ENCODE peak calls at places on chromosomes 1 and 21, in nine cellular contexts. One of them, this sample, is unnamed.

GRCh38 chr1:3898994-3899775 is 887 bp downstream of the C1orf174 start:
- DNase-seq in colonic mucosa: no peak
- DNase-seq in IMR-90: no peak
- DNase-seq in right cardiac atrium: no peak
- DNase-seq in aorta: no peak
- DNase-seq in caudate nucleus: no peak
- DNase-seq in left ventricle myocardium inferior: no peak
- DNase-seq in substantia nigra: no peak
- DNase-seq in thoracic aorta: no peak
- DNase-seq in this sample: no peak

GRCh38 chr1:74505133-74505532 is 7.3 kb downstream of the LRRC53 start:
- DNase-seq in IMR-90: no peak
- DNase-seq in colonic mucosa: no peak
- DNase-seq in caudate nucleus: peak; percentile 49
- DNase-seq in left ventricle myocardium inferior: no peak
- DNase-seq in substantia nigra: no peak
- DNase-seq in thoracic aorta: no peak
- DNase-seq in aorta: no peak
- DNase-seq in right cardiac atrium: peak; percentile 23
- DNase-seq in this sample: no peak

GRCh38 chr1:180231506-180232420 is 1.7 kb downstream of the LHX4 start:
- DNase-seq in caudate nucleus: no peak
- DNase-seq in right cardiac atrium: no peak
- DNase-seq in aorta: no peak
- DNase-seq in IMR-90: peak; percentile 45
- DNase-seq in left ventricle myocardium inferior: no peak
- DNase-seq in substantia nigra: no peak
- DNase-seq in thoracic aorta: no peak
- DNase-seq in colonic mucosa: peak; percentile 37
- DNase-seq in this sample: no peak

GRCh38 chr1:211631168-211631567 is 44.3 kb downstream of the NEK2 start:
- DNase-seq in substantia nigra: no peak
- DNase-seq in right cardiac atrium: no peak
- DNase-seq in left ventricle myocardium inferior: no peak
- DNase-seq in thoracic aorta: no peak
- DNase-seq in IMR-90: no peak
- DNase-seq in colonic mucosa: no peak
- DNase-seq in aorta: no peak
- DNase-seq in caudate nucleus: no peak
- DNase-seq in this sample: no peak

GRCh38 chr21:43343992-43344886 is 82.7 kb downstream of the SIK1 start:
- DNase-seq in aorta: no peak
- DNase-seq in thoracic aorta: no peak
- DNase-seq in IMR-90: no peak
- DNase-seq in left ventricle myocardium inferior: no peak
- DNase-seq in colonic mucosa: peak; percentile 49
- DNase-seq in substantia nigra: no peak
- DNase-seq in right cardiac atrium: peak; percentile 52
- DNase-seq in caudate nucleus: no peak
- DNase-seq in this sample: no peak

GRCh38 chr1:54327386-54328116 is 78.6 kb downstream of the SSBP3 start:
- DNase-seq in right cardiac atrium: no peak
- DNase-seq in colonic mucosa: no peak
- DNase-seq in IMR-90: peak; percentile 63
- DNase-seq in thoracic aorta: no peak
- DNase-seq in aorta: no peak
- DNase-seq in left ventricle myocardium inferior: no peak
- DNase-seq in substantia nigra: no peak
- DNase-seq in caudate nucleus: no peak
- DNase-seq in this sample: no peak

GRCh38 chr1:224565611-224566406 is 50.3 kb upstream of the CNIH3 start:
- DNase-seq in aorta: no peak
- DNase-seq in colonic mucosa: no peak
- DNase-seq in IMR-90: peak; percentile 16
- DNase-seq in right cardiac atrium: no peak
- DNase-seq in substantia nigra: no peak
- DNase-seq in thoracic aorta: no peak
- DNase-seq in caudate nucleus: no peak
- DNase-seq in left ventricle myocardium inferior: no peak
- DNase-seq in this sample: no peak

GRCh38 chr1:239562095-239562494 is 175.7 kb downstream of the CHRM3 start:
- DNase-seq in caudate nucleus: no peak
- DNase-seq in thoracic aorta: no peak
- DNase-seq in IMR-90: no peak
- DNase-seq in colonic mucosa: no peak
- DNase-seq in right cardiac atrium: no peak
- DNase-seq in substantia nigra: no peak
- DNase-seq in aorta: no peak
- DNase-seq in left ventricle myocardium inferior: no peak
- DNase-seq in this sample: no peak

GRCh38 chr1:151994956-151995355 is 1.3 kb upstream of the S100A10 start:
- DNase-seq in colonic mucosa: peak; percentile 41
- DNase-seq in IMR-90: peak; percentile 98
- DNase-seq in thoracic aorta: peak; percentile 50
- DNase-seq in left ventricle myocardium inferior: no peak
- DNase-seq in substantia nigra: no peak
- DNase-seq in aorta: peak; percentile 72
- DNase-seq in caudate nucleus: no peak
- DNase-seq in right cardiac atrium: no peak
- DNase-seq in this sample: peak; percentile 74

GRCh38 chr1:151993734-151994496 is at the start of gene S100A10:
- DNase-seq in caudate nucleus: peak; percentile 30
- DNase-seq in IMR-90: peak; percentile 68
- DNase-seq in thoracic aorta: peak; percentile 46
- DNase-seq in substantia nigra: no peak
- DNase-seq in left ventricle myocardium inferior: peak; percentile 85
- DNase-seq in aorta: peak; percentile 90
- DNase-seq in right cardiac atrium: peak; percentile 96
- DNase-seq in colonic mucosa: peak; percentile 92
- DNase-seq in this sample: peak; percentile 72

GRCh38 chr1:151995774-151996173 is 2.1 kb upstream of the S100A10 start:
- DNase-seq in caudate nucleus: no peak
- DNase-seq in left ventricle myocardium inferior: no peak
- DNase-seq in substantia nigra: no peak
- DNase-seq in right cardiac atrium: no peak
- DNase-seq in thoracic aorta: no peak
- DNase-seq in colonic mucosa: peak; percentile 9
- DNase-seq in IMR-90: peak; percentile 47
- DNase-seq in aorta: no peak
- DNase-seq in this sample: no peak

GRCh38 chr1:151998611-151999362 is 5.1 kb upstream of the S100A10 start:
- DNase-seq in substantia nigra: no peak
- DNase-seq in right cardiac atrium: no peak
- DNase-seq in IMR-90: peak; percentile 44
- DNase-seq in left ventricle myocardium inferior: no peak
- DNase-seq in caudate nucleus: no peak
- DNase-seq in thoracic aorta: no peak
- DNase-seq in colonic mucosa: no peak
- DNase-seq in aorta: no peak
- DNase-seq in this sample: no peak

GRCh38 chr1:151997284-151997570 is 3.6 kb upstream of the S100A10 start:
- DNase-seq in right cardiac atrium: no peak
- DNase-seq in colonic mucosa: no peak
- DNase-seq in left ventricle myocardium inferior: no peak
- DNase-seq in thoracic aorta: no peak
- DNase-seq in IMR-90: peak; percentile 35
- DNase-seq in caudate nucleus: no peak
- DNase-seq in aorta: no peak
- DNase-seq in substantia nigra: no peak
- DNase-seq in this sample: no peak
- H3K27ac ChIP-seq in right cardiac atrium: no peak overlapping the region
- H3K27ac ChIP-seq in colonic mucosa: no peak overlapping the region
- H3K27ac ChIP-seq in left ventricle myocardium inferior: no peak overlapping the region
- H3K27ac ChIP-seq in thoracic aorta: no peak overlapping the region
- H3K27ac ChIP-seq in IMR-90: no peak overlapping the region
- H3K27ac ChIP-seq in caudate nucleus: no peak overlapping the region
- H3K27ac ChIP-seq in aorta: no peak overlapping the region
- H3K27ac ChIP-seq in substantia nigra: no peak overlapping the region
- H3K27ac ChIP-seq in this sample: no peak overlapping the region

DNA sequence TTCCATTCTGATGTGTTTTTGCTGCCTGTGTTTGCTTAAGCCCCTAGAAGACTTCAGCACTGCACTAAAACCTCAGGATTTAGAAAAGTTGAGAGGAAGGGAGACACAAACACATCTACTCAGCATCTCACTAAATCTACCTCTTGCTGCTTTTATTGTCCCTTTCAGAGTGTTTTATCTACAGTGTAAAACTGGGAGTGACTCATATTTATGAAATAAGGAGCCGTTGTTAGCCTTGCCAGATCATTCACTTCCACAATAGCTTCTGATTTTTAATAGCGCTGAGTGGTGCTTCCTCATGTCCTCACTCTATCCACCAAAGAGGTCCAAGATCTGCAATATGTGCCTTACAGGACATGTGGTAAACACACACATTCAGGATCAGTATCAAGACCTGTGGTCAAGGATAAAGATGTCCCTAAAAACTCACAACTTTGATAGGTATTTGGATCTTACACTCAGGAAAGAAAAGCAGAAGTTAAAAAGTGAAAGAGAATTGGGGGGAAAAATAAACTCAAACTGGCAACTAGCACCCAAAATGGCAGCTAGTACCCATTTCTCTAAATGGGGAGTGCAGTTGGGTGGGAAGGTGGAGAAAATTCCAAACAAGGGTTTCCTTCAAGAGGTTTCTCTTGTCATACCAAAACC is 16.1 kb downstream of the DUSP10 start:
- DNase-seq in IMR-90: peak; percentile 60
- DNase-seq in substantia nigra: no peak
- DNase-seq in right cardiac atrium: no peak
- DNase-seq in caudate nucleus: no peak
- DNase-seq in thoracic aorta: no peak
- DNase-seq in colonic mucosa: no peak
- DNase-seq in left ventricle myocardium inferior: no peak
- DNase-seq in aorta: no peak
- DNase-seq in this sample: no peak
- H3K27ac ChIP-seq in IMR-90: peak overlapping the region; percentile 56
- H3K27ac ChIP-seq in substantia nigra: peak overlapping the region; percentile 44
- H3K27ac ChIP-seq in right cardiac atrium: no peak overlapping the region
- H3K27ac ChIP-seq in caudate nucleus: no peak overlapping the region
- H3K27ac ChIP-seq in thoracic aorta: no peak overlapping the region
- H3K27ac ChIP-seq in colonic mucosa: no peak overlapping the region
- H3K27ac ChIP-seq in left ventricle myocardium inferior: peak overlapping the region; percentile 33
- H3K27ac ChIP-seq in aorta: no peak overlapping the region
- H3K27ac ChIP-seq in this sample: peak overlapping the region; percentile 47

GRCh38 chr1:93667642-93668041 is 14.0 kb downstream of the BCAR3 start:
- DNase-seq in thoracic aorta: no peak
- DNase-seq in caudate nucleus: no peak
- DNase-seq in colonic mucosa: no peak
- DNase-seq in IMR-90: no peak
- DNase-seq in left ventricle myocardium inferior: no peak
- DNase-seq in right cardiac atrium: no peak
- DNase-seq in substantia nigra: no peak
- DNase-seq in aorta: no peak
- DNase-seq in this sample: no peak

GRCh38 chr1:93666613-93667384 is 14.8 kb downstream of the BCAR3 start:
- DNase-seq in substantia nigra: no peak
- DNase-seq in IMR-90: peak; percentile 72
- DNase-seq in colonic mucosa: no peak
- DNase-seq in aorta: no peak
- DNase-seq in right cardiac atrium: peak; percentile 60
- DNase-seq in thoracic aorta: no peak
- DNase-seq in caudate nucleus: no peak
- DNase-seq in left ventricle myocardium inferior: no peak
- DNase-seq in this sample: no peak

GRCh38 chr1:93669369-93669768 is 12.3 kb downstream of the BCAR3 start:
- DNase-seq in colonic mucosa: no peak
- DNase-seq in substantia nigra: no peak
- DNase-seq in IMR-90: peak; percentile 58
- DNase-seq in right cardiac atrium: no peak
- DNase-seq in left ventricle myocardium inferior: no peak
- DNase-seq in thoracic aorta: no peak
- DNase-seq in caudate nucleus: no peak
- DNase-seq in aorta: no peak
- DNase-seq in this sample: no peak

GRCh38 chr1:93668951-93669350 is 12.7 kb downstream of the BCAR3 start:
- DNase-seq in substantia nigra: no peak
- DNase-seq in IMR-90: no peak
- DNase-seq in caudate nucleus: no peak
- DNase-seq in colonic mucosa: no peak
- DNase-seq in thoracic aorta: no peak
- DNase-seq in right cardiac atrium: no peak
- DNase-seq in left ventricle myocardium inferior: no peak
- DNase-seq in aorta: no peak
- DNase-seq in this sample: no peak

DNA sequence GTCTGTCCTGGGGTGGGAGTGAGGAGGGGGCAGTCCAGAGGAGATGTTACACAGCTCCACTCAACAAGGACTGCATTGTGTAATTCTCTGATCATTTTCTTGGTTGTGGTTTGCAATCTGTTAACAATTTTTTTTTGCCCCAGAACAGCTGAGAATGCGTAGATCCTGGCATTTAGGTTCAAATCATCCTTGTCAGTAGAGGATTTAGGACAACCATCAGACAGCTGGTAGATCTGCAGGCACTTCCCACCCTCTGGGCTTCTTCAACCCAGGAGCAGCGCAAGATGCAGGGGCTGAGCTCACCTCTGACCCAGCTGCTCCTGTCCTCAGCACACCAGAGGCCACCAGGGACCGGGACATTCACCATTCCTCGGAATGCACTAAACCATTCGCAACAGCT is 13.5 kb downstream of the BCAR3 start:
- DNase-seq in left ventricle myocardium inferior: no peak
- DNase-seq in substantia nigra: no peak
- DNase-seq in aorta: no peak
- DNase-seq in thoracic aorta: no peak
- DNase-seq in caudate nucleus: no peak
- DNase-seq in IMR-90: no peak
- DNase-seq in colonic mucosa: no peak
- DNase-seq in right cardiac atrium: no peak
- DNase-seq in this sample: no peak
- H3K27ac ChIP-seq in left ventricle myocardium inferior: no peak overlapping the region
- H3K27ac ChIP-seq in substantia nigra: no peak overlapping the region
- H3K27ac ChIP-seq in aorta: no peak overlapping the region
- H3K27ac ChIP-seq in thoracic aorta: no peak overlapping the region
- H3K27ac ChIP-seq in caudate nucleus: no peak overlapping the region
- H3K27ac ChIP-seq in IMR-90: no peak overlapping the region
- H3K27ac ChIP-seq in colonic mucosa: no peak overlapping the region
- H3K27ac ChIP-seq in right cardiac atrium: peak overlapping the region; percentile 22
- H3K27ac ChIP-seq in this sample: no peak overlapping the region

DNA sequence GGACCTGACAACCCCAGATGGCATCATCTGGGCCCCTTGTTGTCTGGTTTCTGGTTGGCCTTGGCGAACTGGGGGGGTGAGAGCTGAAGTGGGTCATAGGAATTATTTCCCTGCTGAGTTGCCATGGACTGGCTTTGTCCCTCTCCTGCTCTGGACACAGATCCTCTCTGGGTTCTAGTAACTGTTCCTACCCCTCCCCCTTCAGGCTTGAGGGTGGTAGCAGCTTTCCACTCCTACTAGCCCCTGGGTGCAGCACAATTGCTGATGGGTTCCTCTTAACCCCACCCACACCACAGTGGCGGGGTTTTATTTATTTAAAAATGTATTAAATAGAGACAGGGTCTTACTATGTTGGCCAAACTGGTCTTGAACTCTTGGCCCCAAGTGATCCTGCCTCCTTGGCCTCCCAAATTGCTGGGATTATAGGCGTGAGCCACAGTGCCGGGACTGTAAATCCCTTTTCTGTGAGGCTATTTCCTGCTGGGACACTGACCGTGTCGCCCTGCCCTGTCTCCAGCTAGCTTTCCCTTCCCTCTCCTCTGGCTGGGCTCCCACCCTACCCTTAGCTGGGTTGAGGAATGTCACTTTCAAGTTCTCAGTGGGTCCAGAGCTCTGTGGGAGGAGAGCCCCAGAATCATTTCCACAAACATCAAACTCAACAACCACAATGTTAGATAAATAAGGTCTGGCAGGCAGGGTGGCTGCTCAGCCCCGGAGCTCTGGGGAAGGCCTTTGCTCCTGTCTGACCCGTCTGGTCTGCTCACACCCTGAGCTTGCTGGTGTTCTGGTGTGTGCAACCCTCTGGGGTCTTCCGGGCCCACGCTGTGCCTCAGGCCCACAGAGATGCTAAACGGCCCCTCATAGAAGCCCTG is 112.7 kb upstream of the WNT4 start:
- DNase-seq in left ventricle myocardium inferior: no peak
- DNase-seq in IMR-90: no peak
- DNase-seq in colonic mucosa: peak; percentile 63
- DNase-seq in substantia nigra: no peak
- DNase-seq in thoracic aorta: no peak
- DNase-seq in right cardiac atrium: no peak
- DNase-seq in aorta: no peak
- DNase-seq in caudate nucleus: no peak
- DNase-seq in this sample: no peak
- H3K27ac ChIP-seq in left ventricle myocardium inferior: no peak overlapping the region
- H3K27ac ChIP-seq in IMR-90: no peak overlapping the region
- H3K27ac ChIP-seq in colonic mucosa: peak overlapping the region; percentile 16
- H3K27ac ChIP-seq in substantia nigra: no peak overlapping the region
- H3K27ac ChIP-seq in thoracic aorta: no peak overlapping the region
- H3K27ac ChIP-seq in right cardiac atrium: no peak overlapping the region
- H3K27ac ChIP-seq in aorta: no peak overlapping the region
- H3K27ac ChIP-seq in caudate nucleus: no peak overlapping the region
- H3K27ac ChIP-seq in this sample: no peak overlapping the region